ENCODE peak calls at places on chromosomes 13 and 19, in six cellular contexts. J is suprapubic skin, H is breast epithelium, A is Panc1, G is stomach, P is sigmoid colon. I is an unnamed sample.

GRCh38 chr13:34993470-34993869 is 51.4 kb downstream of the NBEA start:
- DNase-seq in J (no peak), P (no peak), G (no peak), H (no peak), A (no peak), I (no peak)

GRCh38 chr13:50910483-50910805 is 853 bp downstream of the RNASEH2B start:
- DNase-seq in P (peak), J (peak), A (no peak), G (no peak), H (peak), I (no peak)

GRCh38 chr19:33434090-33434885 is 60.8 kb downstream of the CEBPG start:
- DNase-seq in A (no peak), J (no peak), G (no peak), H (no peak), P (peak), I (no peak)

GRCh38 chr13:35994131-35994966 is 136.8 kb downstream of the DCLK1 start:
- DNase-seq in H (no peak), A (no peak), P (no peak), G (no peak), J (no peak), I (no peak)

GRCh38 chr13:43153436-43154082 is 130.2 kb downstream of the DNAJC15 start:
- DNase-seq in A (no peak), G (no peak), J (no peak), P (no peak), H (no peak), I (no peak)

GRCh38 chr19:19489804-19490204 is 25.5 kb downstream of the TSSK6 start:
- DNase-seq in J (peak), A (no peak), P (no peak), G (peak), H (no peak), I (no peak)

GRCh38 chr13:46492946-46493345 is 60.0 kb upstream of the LRCH1 start:
- DNase-seq in G (no peak), H (no peak), J (no peak), A (no peak), P (no peak), I (peak)

GRCh38 chr13:75492389-75492788 is 10.4 kb upstream of the TBC1D4 start:
- DNase-seq in G (no peak), H (no peak), P (no peak), A (no peak), J (no peak), I (no peak)

GRCh38 chr19:18669524-18669817 is 14.0 kb upstream of the CRTC1 start:
- DNase-seq in G (no peak), P (no peak), H (no peak), J (no peak), A (no peak), I (no peak)

GRCh38 chr19:10784257-10784656 is 51.8 kb downstream of the TMED1 start:
- DNase-seq in J (no peak), P (no peak), G (no peak), A (no peak), H (no peak), I (no peak)

GRCh38 chr13:110561335-110562033 is at the start of gene RAB20:
- DNase-seq in A (no peak), J (peak), H (peak), P (peak), G (peak), I (peak)

GRCh38 chr13:83286737-83287136 is 595.5 kb downstream of the SLITRK1 start:
- DNase-seq in J (no peak), A (no peak), H (no peak), P (no peak), G (no peak), I (no peak)

GRCh38 chr19:30335306-30335886 is 36.8 kb upstream of the ZNF536 start:
- DNase-seq in H (no peak), P (no peak), A (no peak), G (peak), J (peak), I (no peak)

GRCh38 chr19:18493440-18494266 is 28.2 kb downstream of the ELL start:
- DNase-seq in J (no peak), H (no peak), P (peak), A (no peak), G (no peak), I (no peak)

GRCh38 chr13:77338961-77339401 is 12.1 kb upstream of the MYCBP2 start:
- DNase-seq in P (no peak), A (no peak), H (no peak), G (no peak), J (no peak), I (no peak)

GRCh38 chr13:109737606-109738005 is 48.8 kb downstream of the IRS2 start:
- DNase-seq in A (no peak), G (no peak), H (no peak), P (no peak), J (no peak), I (no peak)

GRCh38 chr19:6276447-6276846 is 3.3 kb downstream of the MLLT1 start:
- DNase-seq in H (no peak), P (peak), J (peak), G (no peak), A (no peak), I (no peak)

GRCh38 chr19:54281008-54281728 is at the start of gene LILRB2:
- DNase-seq in A (no peak), H (no peak), J (no peak), P (peak), G (no peak), I (no peak)

GRCh38 chr19:46863818-46864629 is 3.2 kb downstream of the ARHGAP35 start:
- DNase-seq in H (peak), G (peak), J (peak), P (peak), A (no peak), I (no peak)

DNA sequence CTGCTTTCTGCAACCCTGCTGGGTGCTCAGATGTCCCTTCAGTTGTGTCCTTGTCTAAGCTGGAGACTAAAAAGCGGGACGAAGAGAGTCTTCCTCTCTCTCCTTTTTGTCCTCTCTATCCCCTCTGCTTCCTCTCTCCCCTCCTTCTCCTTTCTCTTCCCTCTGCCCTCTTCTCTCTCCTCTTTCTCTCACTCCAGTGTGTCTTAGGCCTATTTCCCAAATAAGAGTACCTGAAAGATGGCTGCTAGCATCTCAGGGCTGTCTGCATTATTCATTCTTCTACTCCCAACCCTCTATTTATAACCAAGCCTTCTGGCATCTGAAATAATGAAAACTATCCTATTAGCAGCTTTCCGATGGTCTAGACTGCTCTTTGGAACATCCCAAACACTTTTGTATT is 729.8 kb downstream of the UQCRFS1 start:
- DNase-seq in G (no peak), P (no peak), A (no peak), H (no peak), J (no peak), I (no peak)
- TF ChIP-seq POLR2AphosphoS5 in G (no peak), P (no peak), A (no peak), H (no peak), J (no peak), I (no peak)

DNA sequence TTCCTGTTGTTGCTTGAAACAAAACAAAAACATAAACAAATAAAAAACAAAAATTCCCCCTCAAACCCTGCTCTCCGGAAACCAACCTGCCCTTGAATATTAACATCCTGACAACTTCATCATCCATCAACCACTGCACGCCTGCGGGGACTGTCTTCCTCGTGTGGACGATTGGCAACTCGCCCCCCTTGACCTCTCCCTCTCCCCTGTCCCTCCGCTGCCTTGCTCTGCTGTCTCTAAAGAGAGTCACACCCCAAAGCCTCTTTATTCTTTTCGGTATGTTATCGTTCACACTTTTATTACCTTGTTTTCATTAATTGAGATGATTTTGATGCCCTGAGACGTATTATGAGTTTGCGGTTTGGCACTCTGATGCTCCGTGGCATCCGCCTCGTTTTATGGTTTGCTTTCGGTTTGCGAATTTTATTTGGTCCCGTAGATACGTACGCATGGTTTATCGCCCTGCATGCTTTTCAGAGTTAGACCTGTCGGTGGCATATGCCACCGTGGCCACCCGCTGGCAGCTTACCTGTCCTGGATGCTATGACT is 10.4 kb downstream of the PTBP1 start:
- DNase-seq in A (no peak), J (no peak), H (no peak), P (no peak), G (no peak), I (no peak)
- TF ChIP-seq POLR2AphosphoS5 in A (no peak), J (no peak), H (no peak), P (no peak), G (no peak), I (no peak)

GRCh38 chr19:12295191-12295590 is 508 bp upstream of the ZNF44 start:
- DNase-seq in P (no peak), J (no peak), A (no peak), H (no peak), G (no peak), I (no peak)

GRCh38 chr19:12289790-12290065 is 5.0 kb downstream of the ZNF44 start:
- DNase-seq in A (no peak), P (no peak), J (no peak), H (no peak), G (no peak), I (no peak)

GRCh38 chr19:12294308-12295158 is at the start of gene ZNF44:
- DNase-seq in A (peak), P (peak), G (peak), H (peak), J (peak), I (peak)

GRCh38 chr19:12293771-12294307 is 844 bp downstream of the ZNF44 start:
- DNase-seq in P (peak), J (peak), A (no peak), G (peak), H (peak), I (peak)
- TF ChIP-seq POLR2AphosphoS5 in P (peak), J (no peak), A (no peak), G (peak), H (no peak), I (no peak)

DNA sequence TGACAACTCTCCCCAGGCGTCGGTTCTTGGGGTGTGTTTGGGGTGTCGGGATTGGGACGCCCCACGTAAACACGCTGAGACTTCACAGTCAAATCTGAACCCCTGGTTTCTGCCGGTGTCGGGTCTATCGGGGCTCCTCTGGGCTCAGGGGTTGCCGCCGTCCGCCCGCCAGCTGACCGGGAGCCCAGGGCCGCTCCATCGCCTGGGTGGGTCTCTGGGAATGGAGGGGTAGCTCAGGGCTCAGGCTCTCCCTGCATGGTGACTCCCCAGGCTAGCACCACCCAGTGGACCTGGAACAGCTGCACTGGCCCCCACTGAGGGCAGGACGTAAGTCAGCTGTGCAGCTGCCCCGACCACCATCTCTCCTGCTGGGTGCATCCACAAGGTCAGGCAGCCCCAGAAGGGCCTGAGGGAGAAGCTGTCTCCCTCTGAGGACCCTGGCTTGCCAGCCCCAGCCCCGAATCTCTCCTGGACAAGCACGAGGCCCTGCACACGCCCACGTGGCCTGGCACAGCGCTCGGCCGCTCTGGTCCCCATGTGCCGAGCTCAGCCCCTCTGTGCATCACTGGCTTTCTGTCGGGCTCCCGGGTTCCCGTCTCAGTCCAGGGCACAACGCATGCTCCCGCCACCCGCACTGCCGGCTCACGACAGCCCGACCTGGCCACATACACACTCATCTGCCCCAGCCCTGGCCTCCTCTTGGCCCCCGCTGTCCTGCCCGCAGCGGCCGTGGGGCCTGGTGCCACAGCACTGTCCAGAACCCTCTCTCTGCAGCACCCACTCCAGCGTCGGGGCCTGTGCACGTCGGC is 6.1 kb downstream of the RNF126 start:
- DNase-seq in P (no peak), A (no peak), J (no peak), H (no peak), G (no peak), I (no peak)
- TF ChIP-seq POLR2AphosphoS5 in P (no peak), A (no peak), J (no peak), H (no peak), G (no peak), I (no peak)